ENCODE peak calls at places on chromosomes 12 and 14, in four cellular contexts. N is B cell, C is astrocyte of the cerebellum, S is lung. J is an unnamed sample.

GRCh38 chr12:119036878-119037493 is 55.6 kb downstream of the SRRM4 start:
- DNase-seq in S (no peak), N (no peak), C (no peak), J (no peak)

GRCh38 chr12:3905664-3906063 is 32.5 kb upstream of the PARP11 start:
- DNase-seq in N (no peak), C (no peak), S (no peak), J (no peak)

GRCh38 chr12:124385219-124385969 is 90.5 kb downstream of the RFLNA start:
- DNase-seq in C (no peak), S (no peak), N (no peak), J (no peak)

GRCh38 chr12:83042441-83043215 is 355.9 kb downstream of the TMTC2 start:
- DNase-seq in C (peak; percentile 19), N (no peak), S (no peak), J (no peak)

GRCh38 chr14:38121280-38121679 is 86.4 kb upstream of the SSTR1 start:
- DNase-seq in S (no peak), N (no peak), C (no peak), J (no peak)

GRCh38 chr12:33588082-33588712 is 148.6 kb upstream of the SYT10 start:
- DNase-seq in S (peak; percentile 29), C (no peak), N (no peak), J (no peak)

GRCh38 chr12:118360785-118361404 is 11.8 kb downstream of the TAOK3 start:
- DNase-seq in C (no peak), N (no peak), S (no peak), J (no peak)

GRCh38 chr14:36997843-36998242 is 174.6 kb downstream of the SLC25A21 start:
- DNase-seq in S (no peak), C (no peak), N (no peak), J (no peak)

GRCh38 chr12:116916122-116916521 is 5.4 kb downstream of the FBXW8 start:
- DNase-seq in C (peak; percentile 9), S (no peak), N (no peak), J (no peak)

GRCh38 chr12:29025936-29026335 is 123.1 kb upstream of the FAR2 start:
- DNase-seq in C (no peak), N (no peak), S (no peak), J (no peak)
- TF ChIP-seq CTCF in C (no peak), N (no peak), S (no peak), J (no peak)

GRCh38 chr12:52225752-52226151 is 7.3 kb upstream of the KRT7 start:
- DNase-seq in N (no peak), S (no peak), C (no peak), J (no peak)
- TF ChIP-seq CTCF in N (no peak), S (no peak), C (no peak), J (no peak)

DNA sequence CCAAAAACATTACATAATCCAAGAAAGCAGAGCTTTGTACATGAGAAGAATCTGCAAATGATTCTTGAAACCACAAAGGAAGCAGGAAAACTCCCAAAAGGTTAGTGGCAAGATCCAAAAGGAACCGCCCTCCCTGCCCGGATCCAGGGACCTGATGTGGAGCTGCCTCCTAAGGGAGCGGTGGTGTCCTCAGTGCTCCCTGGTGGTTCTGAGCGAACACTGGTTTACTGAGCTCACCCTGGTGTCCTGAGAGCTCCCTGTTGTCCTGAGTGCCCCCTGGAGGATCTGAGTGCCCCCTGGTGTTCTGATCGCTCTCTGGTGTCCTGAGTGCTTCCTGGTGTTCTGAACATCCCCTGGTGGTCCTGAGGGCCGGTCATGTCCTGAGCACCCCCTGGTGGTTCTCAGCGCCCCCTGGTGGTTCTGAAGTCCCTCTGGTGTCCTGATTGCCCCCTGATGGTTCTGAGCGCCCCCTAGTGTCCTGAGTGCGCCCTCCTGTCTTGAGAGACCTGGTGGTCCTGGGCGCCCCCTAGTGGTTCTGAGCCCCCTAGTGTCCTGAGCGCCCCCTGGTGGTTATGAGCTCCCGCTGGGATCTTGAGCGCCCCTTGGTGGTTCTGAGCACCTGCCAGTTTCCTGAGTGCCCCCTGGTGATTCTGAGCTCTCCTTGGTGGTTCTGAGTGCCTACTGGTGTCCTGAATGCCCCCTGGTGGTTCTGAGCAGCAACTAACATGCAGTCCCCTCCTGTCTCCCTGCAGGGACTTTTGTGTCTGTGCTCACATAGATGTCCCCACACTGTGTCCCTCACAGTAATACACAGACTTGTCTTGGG is 891.1 kb downstream of the TMEM121 start:
- DNase-seq in N (peak; percentile 79), S (peak; percentile 48), C (no peak), J (peak; percentile 37)
- TF ChIP-seq CTCF in N (peak; percentile 91), S (no peak), C (peak; percentile 38), J (no peak)

GRCh38 chr12:130677957-130678558 is 38.0 kb downstream of the RIMBP2 start:
- DNase-seq in C (no peak), S (no peak), N (no peak), J (no peak)
- TF ChIP-seq CTCF in C (no peak), S (no peak), N (no peak), J (no peak)

GRCh38 chr12:6067152-6067916 is 57.1 kb downstream of the VWF start:
- DNase-seq in N (no peak), S (no peak), C (no peak), J (no peak)
- TF ChIP-seq CTCF in N (no peak), S (no peak), C (peak; percentile 62), J (no peak)

GRCh38 chr12:96094201-96094600 is 58.8 kb upstream of the LTA4H start:
- DNase-seq in N (no peak), S (no peak), C (no peak), J (no peak)
- TF ChIP-seq CTCF in N (no peak), S (no peak), C (no peak), J (no peak)

DNA sequence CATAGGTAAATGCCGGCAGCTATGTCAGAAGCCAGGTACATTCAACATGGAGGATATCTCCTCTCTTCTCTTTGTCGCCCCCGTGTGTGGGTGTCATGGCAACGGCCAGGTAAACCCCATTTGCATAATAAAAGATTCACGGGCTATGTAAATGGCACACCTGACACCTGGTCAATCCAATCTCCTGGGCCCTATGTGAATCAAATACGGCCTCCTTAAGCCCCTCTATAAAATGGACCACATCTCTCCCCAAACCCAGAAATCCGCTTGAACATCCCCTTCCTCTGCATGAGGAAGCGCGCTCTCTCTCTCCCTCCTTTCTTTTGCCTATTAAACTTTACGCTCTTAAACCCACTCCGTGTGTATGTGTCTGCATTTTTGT is 363.7 kb downstream of the SOX5 start:
- DNase-seq in N (no peak), S (no peak), C (no peak), J (no peak)
- TF ChIP-seq CTCF in N (no peak), S (no peak), C (no peak), J (no peak)

GRCh38 chr14:34113991-34114390 is 163.1 kb upstream of the EGLN3 start:
- DNase-seq in C (no peak), S (no peak), N (no peak), J (no peak)

GRCh38 chr14:34110531-34110930 is 159.7 kb upstream of the EGLN3 start:
- DNase-seq in S (no peak), C (no peak), N (no peak), J (no peak)

GRCh38 chr14:34111505-34111904 is 160.6 kb upstream of the EGLN3 start:
- DNase-seq in C (no peak), S (no peak), N (no peak), J (no peak)

GRCh38 chr14:34113051-34113511 is 162.2 kb upstream of the EGLN3 start:
- DNase-seq in S (no peak), N (no peak), C (peak; percentile 68), J (no peak)

DNA sequence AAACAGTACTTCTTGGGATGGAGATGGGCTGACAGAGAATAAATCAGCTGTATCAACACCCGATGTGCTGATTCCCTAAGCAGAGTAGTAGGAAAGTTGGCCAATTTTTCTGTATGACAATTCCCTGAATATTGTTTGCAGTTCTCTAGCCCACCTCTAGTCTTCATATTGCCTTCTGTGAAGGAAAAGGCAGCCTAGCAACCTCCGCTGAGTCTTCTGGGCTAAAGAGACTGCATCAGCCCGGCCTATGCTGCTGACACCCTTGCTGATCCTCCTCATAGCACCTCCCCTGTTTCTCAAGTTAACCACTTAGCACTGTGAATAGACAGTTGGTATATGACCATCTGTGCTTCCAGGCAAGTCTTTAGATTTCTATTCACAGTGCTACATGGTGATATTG is 161.1 kb upstream of the EGLN3 start:
- DNase-seq in C (no peak), S (no peak), N (no peak), J (no peak)
- TF ChIP-seq CTCF in C (no peak), S (no peak), N (no peak), J (no peak)